ENCODE peak calls at places on chromosomes 12 and 14, in six cellular contexts. F, Z, L, P, G and B are unnamed samples.

GRCh38 chr12:79552186-79552585 is 138.6 kb downstream of the PAWR start:
- DNase-seq in F (no peak), Z (no peak), L (no peak), P (no peak), G (no peak), B (no peak)

GRCh38 chr12:34600592-34601462 is 578.5 kb downstream of the ALG10 start:
- DNase-seq in F (no peak), Z (peak; percentile 47), L (no peak), P (peak; percentile 56), G (peak; percentile 52), B (no peak)

GRCh38 chr12:81222841-81223595 is 145.1 kb downstream of the ACSS3 start:
- DNase-seq in F (no peak), Z (no peak), L (no peak), P (no peak), G (no peak), B (no peak)

GRCh38 chr14:72451081-72451972 is 442.6 kb downstream of the DPF3 start:
- DNase-seq in F (no peak), Z (no peak), L (no peak), P (no peak), G (no peak), B (peak; percentile 46)

GRCh38 chr14:50383618-50384225 is 13.0 kb downstream of the CDKL1 start:
- DNase-seq in F (no peak), Z (no peak), L (no peak), P (no peak), G (no peak), B (no peak)

GRCh38 chr14:50451854-50452253 is 55.2 kb upstream of the CDKL1 start:
- DNase-seq in F (no peak), Z (no peak), L (no peak), P (no peak), G (no peak), B (no peak)

GRCh38 chr14:37592288-37593274 is 2.5 kb downstream of the FOXA1 start:
- DNase-seq in F (no peak), Z (no peak), L (peak; percentile 45), P (peak; percentile 73), G (no peak), B (peak; percentile 47)

GRCh38 chr14:21860172-21860571 is 186.6 kb upstream of the OR4E1 start:
- DNase-seq in F (no peak), Z (no peak), L (no peak), P (no peak), G (no peak), B (peak; percentile 46)

GRCh38 chr12:122021193-122021821 is 377 bp upstream of the BCL7A start:
- DNase-seq in F (no peak), Z (no peak), L (peak; percentile 44), P (peak; percentile 71), G (peak; percentile 74), B (no peak)

GRCh38 chr12:60264094-60264493 is 668.3 kb downstream of the SLC16A7 start:
- DNase-seq in F (no peak), Z (no peak), L (no peak), P (no peak), G (no peak), B (no peak)

GRCh38 chr12:28936221-28936620 is 212.9 kb upstream of the FAR2 start:
- DNase-seq in F (no peak), Z (no peak), L (no peak), P (no peak), G (no peak), B (no peak)

GRCh38 chr12:132827763-132828703 is 636 bp downstream of the GOLGA3 start:
- DNase-seq in F (no peak), Z (no peak), L (peak; percentile 54), P (peak; percentile 73), G (no peak), B (no peak)

GRCh38 chr12:24719293-24719721 is 229.6 kb downstream of the BCAT1 start:
- DNase-seq in F (no peak), Z (no peak), L (no peak), P (no peak), G (no peak), B (no peak)

GRCh38 chr12:127414186-127414585 is 852.8 kb upstream of the TMEM132C start:
- DNase-seq in F (no peak), Z (no peak), L (no peak), P (no peak), G (no peak), B (no peak)

GRCh38 chr12:123867141-123867540 is 105.0 kb downstream of the DNAH10 start:
- DNase-seq in F (no peak), Z (no peak), L (no peak), P (no peak), G (no peak), B (no peak)

GRCh38 chr14:68921049-68921448 is 58.1 kb downstream of the ACTN1 start:
- DNase-seq in F (no peak), Z (no peak), L (no peak), P (no peak), G (no peak), B (no peak)

GRCh38 chr12:124904306-124905098 is 9.9 kb downstream of the UBC start:
- DNase-seq in F (peak; percentile 88), Z (peak; percentile 93), L (peak; percentile 90), P (peak; percentile 89), G (peak; percentile 96), B (peak; percentile 86)

GRCh38 chr14:70013269-70013873 is 134.2 kb downstream of the SMOC1 start:
- DNase-seq in F (no peak), Z (no peak), L (peak; percentile 40), P (no peak), G (no peak), B (no peak)

GRCh38 chr14:33432407-33433023 is 493.8 kb downstream of the NPAS3 start:
- DNase-seq in F (no peak), Z (no peak), L (no peak), P (no peak), G (no peak), B (no peak)

GRCh38 chr14:30180219-30180618 is 252.6 kb upstream of the PRKD1 start:
- DNase-seq in F (no peak), Z (no peak), L (no peak), P (no peak), G (no peak), B (no peak)

GRCh38 chr14:106551265-106551664 is 1024.9 kb downstream of the TMEM121 start:
- DNase-seq in F (no peak), Z (no peak), L (no peak), P (no peak), G (no peak), B (no peak)

GRCh38 chr12:14239350-14239934 is 126.0 kb upstream of the ATF7IP start:
- DNase-seq in F (peak; percentile 16), Z (peak; percentile 65), L (peak; percentile 47), P (no peak), G (no peak), B (peak; percentile 54)

GRCh38 chr12:118034429-118035193 is 18.1 kb downstream of the RFC5 start:
- DNase-seq in F (no peak), Z (no peak), L (no peak), P (no peak), G (no peak), B (no peak)
- TF ChIP-seq CTCF in F (peak; percentile 36), Z (peak; percentile 38), L (peak; percentile 30), P (peak; percentile 26), G (peak; percentile 20), B (peak; percentile 39)

GRCh38 chr12:113524495-113524894 is 52.8 kb upstream of the LHX5 start:
- DNase-seq in F (no peak), Z (no peak), L (no peak), P (no peak), G (no peak), B (no peak)

GRCh38 chr12:113519464-113520191 is 48.0 kb upstream of the LHX5 start:
- DNase-seq in F (no peak), Z (no peak), L (no peak), P (no peak), G (no peak), B (no peak)

GRCh38 chr12:113528606-113529005 is 56.9 kb upstream of the LHX5 start:
- DNase-seq in F (no peak), Z (no peak), L (no peak), P (no peak), G (no peak), B (no peak)

DNA sequence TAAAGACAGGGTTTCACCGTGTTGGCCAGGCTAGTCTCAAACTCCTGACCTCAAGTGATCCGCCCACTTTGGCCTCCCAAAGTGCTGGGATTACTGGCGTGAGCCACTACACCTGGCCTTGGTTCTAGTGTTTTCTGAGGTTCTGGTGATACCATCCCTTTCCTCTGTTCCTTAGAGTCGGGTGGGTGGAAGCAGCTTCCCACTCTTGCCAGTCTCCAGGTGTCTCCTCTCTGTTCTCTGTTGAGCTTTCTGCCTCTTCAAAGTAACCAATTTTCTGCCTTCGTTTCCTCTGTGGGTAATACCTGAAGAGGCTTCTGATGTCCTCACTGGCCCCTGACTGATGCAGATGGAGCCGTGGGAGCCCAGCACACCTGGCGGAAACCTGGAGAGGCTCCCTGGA is 53.4 kb upstream of the LHX5 start:
- DNase-seq in F (no peak), Z (no peak), L (no peak), P (no peak), G (no peak), B (no peak)
- H3K36me3 ChIP-seq in F (no peaks in the 10 kb centered on the region), Z (no peaks in the 10 kb centered on the region), L (no peaks in the 10 kb centered on the region), P (no peaks in the 10 kb centered on the region), G (no peaks in the 10 kb centered on the region), B (no peaks in the 10 kb centered on the region)

GRCh38 chr12:111425655-111426054 is 19.9 kb downstream of the SH2B3 start:
- DNase-seq in F (no peak), Z (no peak), L (peak; percentile 69), P (no peak), G (no peak), B (no peak)

GRCh38 chr12:111426341-111427185 is 20.8 kb downstream of the SH2B3 start:
- DNase-seq in F (no peak), Z (no peak), L (no peak), P (no peak), G (no peak), B (no peak)

GRCh38 chr12:111427417-111428074 is 21.8 kb downstream of the SH2B3 start:
- DNase-seq in F (no peak), Z (no peak), L (peak; percentile 26), P (no peak), G (no peak), B (no peak)

GRCh38 chr12:111424189-111424792 is 18.6 kb downstream of the SH2B3 start:
- DNase-seq in F (no peak), Z (no peak), L (no peak), P (no peak), G (no peak), B (no peak)

GRCh38 chr12:111424793-111425251 is 19.1 kb downstream of the SH2B3 start:
- DNase-seq in F (no peak), Z (no peak), L (no peak), P (no peak), G (no peak), B (no peak)
- TF ChIP-seq CTCF in F (no peak), Z (peak; percentile 48), L (peak; percentile 56), P (no peak), G (no peak), B (no peak)

GRCh38 chr12:53380104-53380796 is at the start of gene SP1:
- DNase-seq in F (peak; percentile 92), Z (peak; percentile 90), L (peak; percentile 98), P (peak; percentile 99), G (peak; percentile 96), B (peak; percentile 99)

GRCh38 chr12:53381739-53382630 is 2.0 kb downstream of the SP1 start:
- DNase-seq in F (peak; percentile 70), Z (peak; percentile 76), L (peak; percentile 42), P (peak; percentile 65), G (peak; percentile 76), B (peak; percentile 76)

GRCh38 chr12:53379389-53380103 is 430 bp upstream of the SP1 start:
- DNase-seq in F (peak; percentile 97), Z (peak; percentile 100), L (peak; percentile 94), P (peak; percentile 96), G (peak; percentile 100), B (peak; percentile 99)

GRCh38 chr12:53380797-53381738 is 1.1 kb downstream of the SP1 start:
- DNase-seq in F (peak; percentile 23), Z (no peak), L (no peak), P (peak; percentile 53), G (peak; percentile 39), B (no peak)

GRCh38 chr12:53383258-53383657 is 3.3 kb downstream of the SP1 start:
- DNase-seq in F (no peak), Z (no peak), L (no peak), P (peak; percentile 22), G (no peak), B (no peak)
- H3K36me3 ChIP-seq in F (peaks cover 7% of the 10 kb centered on the region), Z (peaks cover 46% of the 10 kb centered on the region), L (peaks cover 8% of the 10 kb centered on the region), P (peaks cover 35% of the 10 kb centered on the region), G (peaks cover 36% of the 10 kb centered on the region), B (peaks cover 39% of the 10 kb centered on the region)